ENCODE peak calls at places on chromosomes 6 and 20, in five cellular contexts. B, O, E, W and M are unnamed samples.

GRCh38 chr20:41138527-41139226 is 1.3 kb downstream of the PLCG1 start:
- DNase-seq in B (peak; percentile 58), O (peak; percentile 12), E (no peak), W (peak; percentile 32), M (no peak)

GRCh38 chr6:84753173-84753572 is 11.2 kb downstream of the TBX18 start:
- DNase-seq in B (no peak), O (no peak), E (no peak), W (no peak), M (no peak)

GRCh38 chr6:1024161-1024560 is 287.7 kb upstream of the FOXQ1 start:
- DNase-seq in B (no peak), O (no peak), E (no peak), W (no peak), M (no peak)

GRCh38 chr6:140079328-140079727 is 704.9 kb upstream of the CITED2 start:
- DNase-seq in B (no peak), O (peak; percentile 71), E (peak; percentile 87), W (peak; percentile 97), M (no peak)

GRCh38 chr6:130843575-130844320 is 16.5 kb downstream of the SMLR1 start:
- DNase-seq in B (no peak), O (peak; percentile 33), E (peak; percentile 58), W (peak; percentile 44), M (no peak)

GRCh38 chr20:33629533-33629932 is 32.6 kb upstream of the C20orf144 start:
- DNase-seq in B (no peak), O (no peak), E (no peak), W (no peak), M (no peak)

GRCh38 chr6:106300944-106301343 is 24.6 kb downstream of the ATG5 start:
- DNase-seq in B (no peak), O (peak; percentile 65), E (peak; percentile 74), W (peak; percentile 69), M (peak; percentile 21)

GRCh38 chr6:142945446-142946180 is 637 bp upstream of the HIVEP2 start:
- DNase-seq in B (peak; percentile 82), O (no peak), E (no peak), W (no peak), M (no peak)

GRCh38 chr20:62238569-62239277 is 402 bp downstream of the OSBPL2 start:
- DNase-seq in B (no peak), O (no peak), E (peak; percentile 6), W (no peak), M (no peak)

GRCh38 chr20:25750765-25751696 is 54.4 kb upstream of the ZNF337 start:
- DNase-seq in B (peak; percentile 63), O (peak; percentile 28), E (peak; percentile 51), W (peak; percentile 63), M (no peak)

GRCh38 chr20:13221673-13222318 is 722 bp downstream of the ISM1 start:
- DNase-seq in B (peak; percentile 52), O (peak; percentile 43), E (peak; percentile 61), W (peak; percentile 59), M (no peak)

GRCh38 chr6:4797590-4797989 is 21.4 kb downstream of the CDYL start:
- DNase-seq in B (no peak), O (peak; percentile 65), E (peak; percentile 60), W (peak; percentile 28), M (no peak)

GRCh38 chr6:34657307-34657978 is 39.1 kb downstream of the ILRUN start:
- DNase-seq in B (no peak), O (peak; percentile 89), E (peak; percentile 91), W (peak; percentile 93), M (peak; percentile 66)

GRCh38 chr20:64230461-64231145 is 24.9 kb upstream of the PCMTD2 start:
- DNase-seq in B (no peak), O (no peak), E (no peak), W (no peak), M (no peak)

GRCh38 chr6:15501806-15502450 is 160.9 kb downstream of the DTNBP1 start:
- DNase-seq in B (no peak), O (peak; percentile 81), E (peak; percentile 86), W (peak; percentile 78), M (peak; percentile 39)

GRCh38 chr6:1363729-1364572 is 25.4 kb upstream of the FOXF2 start:
- DNase-seq in B (no peak), O (peak; percentile 68), E (peak; percentile 88), W (peak; percentile 36), M (no peak)

GRCh38 chr20:276620-277495 is 13.7 kb downstream of the C20orf96 start:
- DNase-seq in B (no peak), O (no peak), E (no peak), W (no peak), M (no peak)

GRCh38 chr6:21666788-21667681 is 73.5 kb downstream of the SOX4 start:
- DNase-seq in B (no peak), O (no peak), E (peak; percentile 17), W (no peak), M (no peak)

GRCh38 chr6:168546173-168546572 is 105.2 kb downstream of the SMOC2 start:
- DNase-seq in B (no peak), O (no peak), E (no peak), W (no peak), M (no peak)

GRCh38 chr6:158807515-158808441 is 11.4 kb downstream of the EZR start:
- DNase-seq in B (no peak), O (no peak), E (no peak), W (no peak), M (no peak)

GRCh38 chr6:41733349-41733706 is 2.1 kb downstream of the TFEB start:
- DNase-seq in B (no peak), O (no peak), E (no peak), W (no peak), M (no peak)

GRCh38 chr6:56904068-56904467 is 50.8 kb upstream of the BEND6 start:
- DNase-seq in B (no peak), O (no peak), E (no peak), W (no peak), M (no peak)

GRCh38 chr20:23583526-23583925 is 15.2 kb upstream of the CST9L start:
- DNase-seq in B (no peak), O (no peak), E (no peak), W (no peak), M (no peak)

GRCh38 chr20:23585449-23585807 is 17.1 kb upstream of the CST9L start:
- DNase-seq in B (no peak), O (no peak), E (no peak), W (no peak), M (no peak)

GRCh38 chr20:23586735-23587525 is 18.6 kb upstream of the CST9L start:
- DNase-seq in B (no peak), O (no peak), E (no peak), W (no peak), M (no peak)

GRCh38 chr20:23585808-23586734 is 17.8 kb upstream of the CST9L start:
- DNase-seq in B (no peak), O (no peak), E (no peak), W (no peak), M (no peak)

GRCh38 chr20:23584434-23585199 is 16.3 kb upstream of the CST9L start:
- DNase-seq in B (no peak), O (no peak), E (no peak), W (no peak), M (no peak)
- TF ChIP-seq CTCF in B (no peak), O (no peak), E (no peak), W (no peak), M (no peak)

GRCh38 chr6:145652572-145652971 is 82.7 kb downstream of the EPM2A start:
- DNase-seq in B (no peak), O (no peak), E (no peak), W (no peak), M (no peak)

GRCh38 chr6:145660676-145661075 is 74.6 kb downstream of the EPM2A start:
- DNase-seq in B (no peak), O (no peak), E (no peak), W (no peak), M (no peak)

GRCh38 chr6:145651988-145652387 is 83.3 kb downstream of the EPM2A start:
- DNase-seq in B (no peak), O (no peak), E (no peak), W (no peak), M (no peak)

DNA sequence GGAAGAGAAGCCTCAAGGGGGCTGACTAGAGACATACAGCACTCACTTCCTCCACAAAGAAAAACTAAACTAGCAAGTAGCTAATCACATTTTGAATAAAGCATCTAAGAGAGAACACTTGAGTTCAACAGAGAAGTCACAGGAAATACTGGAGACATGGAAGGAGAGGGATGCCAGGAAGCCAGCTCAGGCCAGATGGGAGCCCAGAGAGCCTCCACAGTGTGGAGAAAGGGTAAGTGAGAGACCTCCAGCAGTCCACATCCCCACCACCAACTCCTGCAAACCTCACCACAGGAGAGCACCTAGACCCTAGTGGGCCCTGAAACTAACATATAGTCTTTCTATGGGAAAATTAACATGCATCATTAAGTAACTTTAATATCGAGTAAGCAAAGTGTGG is 79.2 kb downstream of the EPM2A start:
- DNase-seq in B (no peak), O (no peak), E (no peak), W (no peak), M (no peak)
- TF ChIP-seq CTCF in B (no peak), O (no peak), E (peak; percentile 6), W (no peak), M (peak; percentile 9)

GRCh38 chr6:47181681-47182080 is 128.0 kb downstream of the TNFRSF21 start:
- DNase-seq in B (no peak), O (no peak), E (no peak), W (no peak), M (no peak)

GRCh38 chr6:47175656-47176055 is 133.5 kb upstream of the ADGRF1 start:
- DNase-seq in B (no peak), O (no peak), E (no peak), W (no peak), M (no peak)

GRCh38 chr6:47179286-47179685 is 130.4 kb downstream of the TNFRSF21 start:
- DNase-seq in B (no peak), O (no peak), E (no peak), W (peak; percentile 50), M (no peak)

GRCh38 chr6:47182291-47182957 is 127.3 kb downstream of the TNFRSF21 start:
- DNase-seq in B (no peak), O (no peak), E (no peak), W (no peak), M (no peak)

DNA sequence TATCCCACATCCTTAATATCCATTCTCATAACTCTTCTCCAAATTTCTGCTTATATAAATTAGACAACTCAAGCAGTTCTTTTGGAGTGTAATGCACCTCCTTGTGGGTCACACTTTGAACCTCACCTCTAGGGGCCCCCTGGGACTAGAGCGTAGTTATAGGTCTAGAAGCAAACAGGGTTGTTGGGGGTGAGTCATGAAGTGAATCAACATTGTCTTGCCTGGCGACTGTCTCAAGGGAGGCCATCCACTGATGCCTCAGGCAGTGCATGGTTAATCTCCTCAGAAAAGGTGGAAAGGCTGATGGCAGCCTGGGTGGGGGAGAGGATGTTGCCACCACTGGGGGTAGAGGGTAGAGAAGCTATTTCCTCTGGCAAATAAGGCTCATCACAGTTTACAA is 129.1 kb downstream of the TNFRSF21 start:
- DNase-seq in B (no peak), O (peak; percentile 44), E (no peak), W (peak; percentile 11), M (no peak)
- TF ChIP-seq CTCF in B (no peak), O (no peak), E (no peak), W (no peak), M (no peak)

DNA sequence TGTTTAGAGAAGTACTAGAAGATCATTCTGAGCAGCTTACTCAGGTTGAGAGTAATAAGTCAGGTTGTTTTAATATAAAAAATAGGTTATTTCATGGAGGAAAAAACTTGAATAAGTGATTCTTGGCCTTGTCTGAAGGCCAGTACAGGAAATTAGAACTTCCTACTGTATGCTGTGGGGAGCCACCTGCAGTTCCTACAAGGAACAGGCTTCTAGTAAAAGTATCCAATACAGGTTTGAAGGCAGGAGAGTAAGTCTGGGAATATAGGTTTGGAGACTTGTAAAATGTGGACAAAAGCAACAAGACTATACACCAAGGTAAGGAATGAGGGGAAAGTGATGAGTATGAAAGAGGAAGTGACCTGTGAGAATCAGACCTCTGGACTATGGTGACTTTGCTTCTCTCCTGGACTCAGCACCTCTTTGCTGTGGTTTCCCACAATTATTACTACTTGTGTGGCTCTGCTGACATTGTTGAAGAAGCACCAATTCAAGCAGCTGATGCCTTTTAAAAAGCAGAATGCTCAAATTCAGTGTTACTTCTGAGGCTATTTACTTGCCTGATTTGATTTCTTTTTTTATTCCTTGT is 278.6 kb downstream of the TBC1D7 start:
- DNase-seq in B (no peak), O (no peak), E (no peak), W (no peak), M (no peak)
- TF ChIP-seq CTCF in B (no peak), O (no peak), E (no peak), W (no peak), M (no peak)